ENCODE peak calls at places on chromosomes 6 and 20, in six cellular contexts. Y is thoracic aorta, A is heart left ventricle, D is tibial nerve, H is Peyer's patch, J is breast epithelium. S is an unnamed sample.
A peak's percentile ranks its signal among the peaks of the same experiment; 100 is the strongest.

GRCh38 chr6:99810942-99811633 is 182.9 kb downstream of the MCHR2 start:
- DNase-seq in J (no peak), Y (no peak), D (no peak), A (no peak), H (no peak), S (peak; percentile 73)

GRCh38 chr6:28789553-28790083 is 134.2 kb downstream of the TRIM27 start:
- DNase-seq in J (no peak), H (no peak), Y (no peak), A (no peak), D (no peak), S (peak; percentile 88)

GRCh38 chr20:54161821-54162149 is 12.0 kb downstream of the CYP24A1 start:
- DNase-seq in H (no peak), J (no peak), Y (no peak), A (no peak), D (no peak), S (no peak)

GRCh38 chr6:163956571-163957407 is 542.3 kb downstream of the QKI start:
- DNase-seq in H (peak; percentile 60), A (peak; percentile 86), J (peak; percentile 72), Y (peak; percentile 21), D (peak; percentile 77), S (peak; percentile 91)

GRCh38 chr20:45189861-45190260 is 15.2 kb downstream of the PI3 start:
- DNase-seq in D (no peak), A (no peak), J (no peak), Y (no peak), H (no peak), S (no peak)

GRCh38 chr6:142845143-142845571 is 99.8 kb downstream of the HIVEP2 start:
- DNase-seq in D (no peak), A (no peak), Y (no peak), H (no peak), J (no peak), S (no peak)

GRCh38 chr6:88864347-88865057 is 98.9 kb downstream of the RNGTT start:
- DNase-seq in J (no peak), A (no peak), Y (no peak), H (no peak), D (no peak), S (no peak)

GRCh38 chr20:61839223-61839911 is 226.3 kb downstream of the TAF4 start:
- DNase-seq in H (no peak), A (no peak), Y (no peak), J (no peak), D (no peak), S (no peak)

GRCh38 chr6:1993049-1993448 is 252.4 kb downstream of the GMDS start:
- DNase-seq in Y (no peak), D (no peak), J (no peak), A (no peak), H (no peak), S (no peak)

GRCh38 chr20:38537176-38537575 is 43.8 kb upstream of the ADIG start:
- DNase-seq in Y (no peak), H (no peak), D (no peak), J (no peak), A (no peak), S (no peak)

GRCh38 chr6:51812231-51812630 is 275.2 kb downstream of the PKHD1 start:
- DNase-seq in H (no peak), Y (no peak), A (no peak), J (no peak), D (no peak), S (no peak)

GRCh38 chr6:118660218-118660569 is 8.8 kb upstream of the CEP85L start:
- DNase-seq in J (no peak), D (no peak), A (peak; percentile 19), Y (no peak), H (peak; percentile 44), S (no peak)

GRCh38 chr6:44262467-44263356 is 2.6 kb downstream of the NFKBIE start:
- DNase-seq in J (no peak), A (no peak), Y (no peak), H (peak; percentile 34), D (no peak), S (no peak)

GRCh38 chr6:36985384-36985962 is 523 bp downstream of the MTCH1 start:
- DNase-seq in D (peak; percentile 40), Y (no peak), J (no peak), H (no peak), A (no peak), S (no peak)

GRCh38 chr6:4778086-4778485 is 1.9 kb downstream of the CDYL start:
- DNase-seq in Y (no peak), H (no peak), D (no peak), J (no peak), A (no peak), S (no peak)

GRCh38 chr6:35736293-35736894 is 438 bp upstream of the ARMC12 start:
- DNase-seq in J (peak; percentile 66), H (peak; percentile 87), D (peak; percentile 86), A (peak; percentile 78), Y (no peak), S (peak; percentile 94)

GRCh38 chr6:112357801-112358200 is 10.7 kb downstream of the RFPL4B start:
- DNase-seq in H (no peak), Y (no peak), A (no peak), D (no peak), J (no peak), S (no peak)

GRCh38 chr6:113634352-113635163 is 222.6 kb upstream of the MARCKS start:
- DNase-seq in H (no peak), Y (no peak), J (no peak), A (no peak), D (no peak), S (no peak)

GRCh38 chr20:7214081-7214740 is 446.7 kb downstream of the BMP2 start:
- DNase-seq in J (no peak), D (no peak), H (no peak), A (no peak), Y (no peak), S (peak; percentile 56)

GRCh38 chr6:105459049-105459448 is 56.2 kb upstream of the PREP start:
- DNase-seq in J (no peak), Y (no peak), H (no peak), D (no peak), A (no peak), S (no peak)

GRCh38 chr6:328184-328670 is 35.9 kb downstream of the DUSP22 start:
- DNase-seq in D (peak; percentile 83), J (no peak), Y (peak; percentile 39), A (no peak), H (peak; percentile 74), S (no peak)

GRCh38 chr6:152091851-152092341 is 284.4 kb downstream of the ESR1 start:
- DNase-seq in H (no peak), A (no peak), Y (no peak), D (no peak), J (no peak), S (no peak)

GRCh38 chr6:37667050-37667814 is 30.5 kb downstream of the MDGA1 start:
- DNase-seq in J (no peak), H (no peak), D (no peak), Y (no peak), A (no peak), S (no peak)

GRCh38 chr20:46214831-46215488 is 93.3 kb downstream of the CDH22 start:
- DNase-seq in H (no peak), A (no peak), D (no peak), Y (no peak), J (no peak), S (no peak)

GRCh38 chr6:107489636-107490567 is at the start of gene SOBP:
- DNase-seq in A (peak; percentile 83), Y (no peak), J (no peak), D (peak; percentile 25), H (peak; percentile 30), S (peak; percentile 83)

GRCh38 chr6:30260036-30260504 is 46.9 kb upstream of the TRIM26 start:
- DNase-seq in D (no peak), A (no peak), Y (no peak), H (no peak), J (peak; percentile 52), S (peak; percentile 68)

GRCh38 chr6:150417899-150418824 is 49.4 kb downstream of the IYD start:
- DNase-seq in Y (no peak), J (no peak), A (no peak), H (peak; percentile 37), D (peak; percentile 59), S (no peak)

GRCh38 chr6:157985378-157986155 is 3.9 kb downstream of the SYNJ2 start:
- DNase-seq in D (no peak), H (no peak), J (peak; percentile 68), Y (no peak), A (no peak), S (peak; percentile 71)
- H3K4me1 ChIP-seq in D (peaks cover 31% of the 10 kb centered on the region), H (peaks cover 48% of the 10 kb centered on the region), J (peaks cover 21% of the 10 kb centered on the region), Y (peaks cover 25% of the 10 kb centered on the region), A (peaks cover 31% of the 10 kb centered on the region), S (peaks cover 9% of the 10 kb centered on the region)

DNA sequence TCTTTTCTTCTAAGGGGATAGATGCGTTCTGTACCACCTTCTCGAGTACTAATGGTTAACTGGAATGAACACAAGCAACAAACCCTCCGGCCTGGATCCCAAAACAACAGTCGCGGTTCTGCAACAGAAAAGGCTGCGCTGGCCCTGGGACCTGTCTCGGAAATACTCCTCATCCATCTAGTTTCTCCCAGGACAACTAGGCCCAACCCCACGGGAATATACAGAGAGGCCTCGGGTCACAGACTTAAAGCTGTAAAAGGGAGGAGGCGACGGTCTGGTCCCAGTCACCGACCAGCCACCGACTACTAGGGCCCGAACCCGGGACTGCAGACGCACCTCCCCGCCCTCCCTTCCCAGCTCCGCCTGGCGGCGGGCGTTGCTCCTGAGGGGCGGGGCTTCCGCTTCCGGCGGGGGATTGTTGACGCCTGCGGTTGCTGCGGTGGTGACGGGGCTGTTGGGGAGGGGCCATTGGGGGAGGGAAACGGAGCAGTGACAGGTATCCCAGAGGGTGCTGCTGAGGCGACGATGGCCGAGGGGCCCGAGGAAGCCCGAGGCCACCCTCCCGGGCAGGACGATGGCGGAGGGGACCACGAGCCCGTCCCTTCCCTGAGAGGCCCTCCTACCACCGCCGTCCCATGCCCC is at the start of gene FAM8A1:
- DNase-seq in J (peak; percentile 97), D (peak; percentile 92), H (peak; percentile 95), Y (peak; percentile 88), A (peak; percentile 98), S (peak; percentile 99)
- TF ChIP-seq CTCF in J (peak; percentile 74), D (peak; percentile 54), H (peak; percentile 78), Y (peak; percentile 73), A (peak; percentile 61), S (peak; percentile 70)

GRCh38 chr20:35267092-35267491 is 10.8 kb downstream of the MMP24OS start:
- DNase-seq in H (no peak), D (no peak), J (no peak), Y (no peak), A (no peak), S (no peak)
- H3K4me1 ChIP-seq in H (peaks cover 33% of the 10 kb centered on the region), D (peaks cover 22% of the 10 kb centered on the region), J (no peaks in the 10 kb centered on the region), Y (peaks cover 10% of the 10 kb centered on the region), A (peaks cover 11% of the 10 kb centered on the region), S (peaks cover 10% of the 10 kb centered on the region)

GRCh38 chr20:31260326-31260932 is 3.0 kb downstream of the DEFB115 start:
- DNase-seq in Y (no peak), H (no peak), A (no peak), D (no peak), J (no peak), S (no peak)
- TF ChIP-seq CTCF in Y (no peak), H (no peak), A (no peak), D (no peak), J (no peak), S (peak; percentile 59)

DNA sequence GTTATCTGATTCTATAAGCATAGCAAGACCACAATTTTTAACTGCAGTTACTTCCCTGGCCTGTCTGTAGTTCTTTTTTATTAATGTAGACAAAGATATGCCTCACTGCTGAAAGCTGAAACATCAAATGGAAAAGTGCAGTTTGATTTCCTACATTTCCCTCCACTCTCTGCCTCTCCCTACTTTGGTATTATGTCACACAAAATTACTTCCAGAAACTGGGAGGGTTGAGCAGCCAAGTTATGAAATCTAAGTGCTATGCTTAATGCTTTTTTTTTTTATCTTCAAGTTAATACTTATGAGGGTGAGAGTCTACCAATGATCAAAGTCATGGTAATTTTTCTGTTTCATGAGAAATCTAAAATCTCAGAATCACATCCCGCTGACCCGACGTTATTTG is 37.2 kb downstream of the PLAGL1 start:
- DNase-seq in H (no peak), Y (no peak), J (no peak), A (no peak), D (peak; percentile 16), S (no peak)
- H3K4me1 ChIP-seq in H (no peaks in the 10 kb centered on the region), Y (peaks cover 14% of the 10 kb centered on the region), J (no peaks in the 10 kb centered on the region), A (no peaks in the 10 kb centered on the region), D (peaks cover 42% of the 10 kb centered on the region), S (peaks cover 31% of the 10 kb centered on the region)